ENCODE peak calls at places on chromosomes 16 and 17, in four cellular contexts. G, H, T and I are unnamed samples.

GRCh38 chr17:5915337-5915736 is 154.8 kb upstream of the WSCD1 start:
- DNase-seq in G (no peak), H (no peak), T (no peak), I (no peak)

GRCh38 chr16:89548344-89549006 is 12.0 kb upstream of the RPL13 start:
- DNase-seq in G (no peak), H (no peak), T (no peak), I (no peak)

GRCh38 chr16:734208-734980 is 6.4 kb downstream of the CIAO3 start:
- DNase-seq in G (no peak), H (no peak), T (no peak), I (no peak)

GRCh38 chr17:78174870-78175642 is 6.7 kb downstream of the SYNGR2 start:
- DNase-seq in G (no peak), H (no peak), T (no peak), I (no peak)

GRCh38 chr16:79607587-79607986 is 7.0 kb upstream of the MAF start:
- DNase-seq in G (no peak), H (no peak), T (no peak), I (no peak)

GRCh38 chr16:48531011-48531962 is 78.7 kb downstream of the N4BP1 start:
- DNase-seq in G (no peak), H (no peak), T (no peak), I (no peak)

GRCh38 chr17:47945529-47946508 is 4.4 kb downstream of the PNPO start:
- DNase-seq in G (no peak), H (no peak), T (no peak), I (no peak)

GRCh38 chr17:77045441-77046041 is 95.2 kb upstream of the SEC14L1 start:
- DNase-seq in G (no peak), H (no peak), T (no peak), I (no peak)

GRCh38 chr17:69729937-69730336 is 315.4 kb downstream of the MAP2K6 start:
- DNase-seq in G (no peak), H (no peak), T (no peak), I (no peak)

GRCh38 chr16:13529193-13529982 is 390.6 kb upstream of the ERCC4 start:
- DNase-seq in G (no peak), H (no peak), T (no peak), I (no peak)

GRCh38 chr16:63361032-63361624 is 1324.9 kb upstream of the CDH8 start:
- DNase-seq in G (no peak), H (peak; percentile 46), T (peak; percentile 23), I (peak; percentile 21)

GRCh38 chr16:28063611-28064061 is at the start of gene GSG1L:
- DNase-seq in G (no peak), H (no peak), T (no peak), I (peak; percentile 54)

GRCh38 chr16:58692450-58692849 is 7.9 kb upstream of the SLC38A7 start:
- DNase-seq in G (no peak), H (no peak), T (no peak), I (no peak)

GRCh38 chr17:80964231-80964856 is 27.3 kb upstream of the CHMP6 start:
- DNase-seq in G (no peak), H (no peak), T (no peak), I (no peak)

GRCh38 chr17:36505171-36505570 is 18.7 kb downstream of the ZNHIT3 start:
- DNase-seq in G (no peak), H (no peak), T (no peak), I (no peak)

GRCh38 chr16:86635181-86635580 is 56.8 kb downstream of the FOXL1 start:
- DNase-seq in G (no peak), H (no peak), T (no peak), I (no peak)

GRCh38 chr17:30921544-30922196 is at the start of gene ADAP2:
- DNase-seq in G (no peak), H (no peak), T (peak; percentile 69), I (peak; percentile 46)

GRCh38 chr17:82536220-82537201 is 17.0 kb downstream of the FOXK2 start:
- DNase-seq in G (no peak), H (no peak), T (no peak), I (no peak)

GRCh38 chr16:86044881-86045600 is 146.1 kb downstream of the IRF8 start:
- DNase-seq in G (no peak), H (no peak), T (peak; percentile 26), I (no peak)

GRCh38 chr17:78974635-78975591 is 4.8 kb downstream of the LGALS3BP start:
- DNase-seq in G (no peak), H (no peak), T (no peak), I (peak; percentile 52)

GRCh38 chr16:57061084-57061905 is 31.1 kb upstream of the CPNE2 start:
- DNase-seq in G (no peak), H (peak; percentile 37), T (no peak), I (no peak)

GRCh38 chr16:54099627-54100026 is 187.0 kb downstream of the IRX3 start:
- DNase-seq in G (no peak), H (no peak), T (no peak), I (no peak)

GRCh38 chr16:2859686-2860265 is 1.8 kb upstream of the PRSS22 start:
- DNase-seq in G (no peak), H (no peak), T (no peak), I (no peak)

GRCh38 chr16:2857451-2858244 is at the start of gene PRSS22:
- DNase-seq in G (no peak), H (no peak), T (peak; percentile 11), I (peak; percentile 7)

GRCh38 chr16:2856686-2857450 is 1.1 kb downstream of the PRSS22 start:
- DNase-seq in G (no peak), H (no peak), T (no peak), I (no peak)

GRCh38 chr16:2856061-2856670 is 1.8 kb downstream of the PRSS22 start:
- DNase-seq in G (no peak), H (no peak), T (peak; percentile 85), I (peak; percentile 68)

DNA sequence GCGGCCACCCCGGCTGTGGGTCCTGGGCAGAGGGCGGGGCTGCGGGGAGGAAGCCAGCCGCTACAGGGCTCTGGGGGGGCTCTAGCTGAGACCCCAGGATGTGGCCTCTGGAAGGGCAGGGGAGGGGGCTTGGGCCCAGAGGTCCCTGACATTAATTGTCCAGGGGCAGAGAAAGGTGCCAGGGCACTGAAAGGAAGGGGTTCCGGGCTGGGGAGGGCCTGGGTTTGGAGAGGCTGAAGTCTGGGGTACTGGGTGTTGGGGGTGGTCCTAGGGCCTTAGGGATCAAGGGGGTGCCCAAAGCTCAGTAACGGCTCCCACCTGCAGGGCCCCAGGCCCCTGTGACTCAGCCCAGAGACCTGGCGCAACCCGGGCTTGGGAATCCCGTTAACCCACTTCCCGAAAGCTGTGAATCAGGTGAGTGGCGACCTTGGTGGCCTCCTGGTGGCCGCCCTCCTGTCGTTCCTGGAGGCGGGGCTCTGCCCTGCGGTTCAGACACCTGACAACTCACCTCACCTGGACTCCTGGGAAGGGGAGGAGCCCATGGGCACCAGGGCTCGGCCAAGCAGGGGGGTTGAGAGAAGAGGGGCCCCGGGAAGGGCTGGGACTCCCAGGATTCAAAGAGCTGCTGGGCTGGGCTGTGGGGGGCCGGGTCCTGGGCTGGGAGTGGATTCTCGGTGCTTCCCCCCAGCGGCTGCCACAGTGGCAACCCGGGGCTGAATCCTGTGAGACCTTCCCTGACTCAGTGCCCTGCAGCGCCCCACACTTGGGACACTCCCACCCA is 465 bp upstream of the PRSS22 start:
- DNase-seq in G (no peak), H (no peak), T (no peak), I (peak; percentile 5)
- TF ChIP-seq SP1 in G (no peak), H (no peak), T (no peak), I (no peak)

GRCh38 chr17:4899341-4900230 is at the start of gene C17orf107:
- DNase-seq in G (no peak), H (no peak), T (no peak), I (no peak)
- TF ChIP-seq BHLHE40 in G (no peak), H (no peak), T (no peak), I (no peak)

GRCh38 chr17:10063730-10064221 is 134.6 kb downstream of the GAS7 start:
- DNase-seq in G (peak; percentile 56), H (no peak), T (no peak), I (no peak)
- TF ChIP-seq SP1 in G (no peak), H (no peak), T (no peak), I (no peak)

GRCh38 chr16:11627822-11628457 is 40.3 kb upstream of the SNN start:
- DNase-seq in G (no peak), H (no peak), T (no peak), I (no peak)
- TF ChIP-seq BHLHE40 in G (no peak), H (no peak), T (no peak), I (no peak)